ENCODE peak calls at places on chromosome 17, in six cellular contexts. A is stomach, O is H1, Z is HCT116, R is GM12878, Q is transverse colon. U is an unnamed sample.

GRCh38 chr17:15408803-15409202 is 58.6 kb downstream of the CDRT4 start:
- DNase-seq in A (no peak), O (no peak), Z (no peak), R (no peak), Q (no peak), U (no peak)

GRCh38 chr17:39191750-39192510 is 5.5 kb downstream of the CACNB1 start:
- DNase-seq in A (no peak), O (no peak), Z (no peak), R (no peak), Q (no peak), U (no peak)

GRCh38 chr17:2863204-2863603 is 67.0 kb downstream of the RAP1GAP2 start:
- DNase-seq in A (peak; percentile 65), O (no peak), Z (no peak), R (no peak), Q (no peak), U (no peak)

GRCh38 chr17:17561408-17562144 is 29.9 kb downstream of the PEMT start:
- DNase-seq in A (peak; percentile 96), O (no peak), Z (no peak), R (no peak), Q (peak; percentile 33), U (no peak)

GRCh38 chr17:64282753-64283080 is 19.7 kb upstream of the TEX2 start:
- DNase-seq in A (no peak), O (no peak), Z (no peak), R (no peak), Q (no peak), U (no peak)

GRCh38 chr17:34981538-34982241 is 1.4 kb downstream of the LIG3 start:
- DNase-seq in A (no peak), O (no peak), Z (no peak), R (no peak), Q (no peak), U (no peak)

GRCh38 chr17:48757524-48757961 is 29.0 kb upstream of the HOXB13 start:
- DNase-seq in A (no peak), O (no peak), Z (no peak), R (no peak), Q (no peak), U (no peak)

GRCh38 chr17:17175340-17175739 is 30.8 kb downstream of the PLD6 start:
- DNase-seq in A (no peak), O (no peak), Z (no peak), R (no peak), Q (no peak), U (no peak)

GRCh38 chr17:3890082-3890892 is 2.6 kb downstream of the CAMKK1 start:
- DNase-seq in A (peak; percentile 41), O (no peak), Z (peak; percentile 52), R (no peak), Q (peak; percentile 69), U (no peak)

GRCh38 chr17:40598021-40598927 is 33.0 kb upstream of the CCR7 start:
- DNase-seq in A (no peak), O (no peak), Z (no peak), R (no peak), Q (no peak), U (peak; percentile 72)

GRCh38 chr17:75773808-75774470 is 8.9 kb upstream of the GALK1 start:
- DNase-seq in A (no peak), O (no peak), Z (no peak), R (no peak), Q (peak; percentile 13), U (no peak)

GRCh38 chr17:29620271-29620670 is 2.4 kb downstream of the CORO6 start:
- DNase-seq in A (no peak), O (no peak), Z (peak; percentile 33), R (no peak), Q (no peak), U (no peak)

GRCh38 chr17:64941761-64942160 is 22.5 kb upstream of the LRRC37A3 start:
- DNase-seq in A (no peak), O (no peak), Z (no peak), R (no peak), Q (no peak), U (no peak)

GRCh38 chr17:28925912-28926365 is 23.1 kb upstream of the DHRS13 start:
- DNase-seq in A (no peak), O (no peak), Z (no peak), R (peak; percentile 47), Q (no peak), U (no peak)

GRCh38 chr17:1779571-1780074 is 17.8 kb downstream of the SERPINF1 start:
- DNase-seq in A (peak; percentile 61), O (no peak), Z (no peak), R (no peak), Q (peak; percentile 73), U (no peak)

GRCh38 chr17:71409712-71410111 is 711.1 kb upstream of the SOX9 start:
- DNase-seq in A (no peak), O (no peak), Z (no peak), R (no peak), Q (no peak), U (no peak)

GRCh38 chr17:57625511-57625910 is 119.6 kb downstream of the CCDC182 start:
- DNase-seq in A (no peak), O (no peak), Z (no peak), R (no peak), Q (no peak), U (no peak)

GRCh38 chr17:35171834-35172233 is 22.4 kb downstream of the SLC35G3 start:
- DNase-seq in A (no peak), O (no peak), Z (no peak), R (no peak), Q (no peak), U (no peak)

GRCh38 chr17:58576679-58577367 is 62.4 kb upstream of the MTMR4 start:
- DNase-seq in A (no peak), O (no peak), Z (no peak), R (no peak), Q (no peak), U (no peak)

GRCh38 chr17:40284085-40284713 is 3.5 kb upstream of the CDC6 start:
- DNase-seq in A (no peak), O (no peak), Z (peak; percentile 80), R (no peak), Q (peak; percentile 36), U (no peak)

GRCh38 chr17:17535957-17536356 is 39.8 kb upstream of the RASD1 start:
- DNase-seq in A (peak; percentile 91), O (no peak), Z (no peak), R (no peak), Q (peak; percentile 65), U (no peak)

GRCh38 chr17:16287563-16288027 is 65.7 kb downstream of the CENPV start:
- DNase-seq in A (peak; percentile 37), O (no peak), Z (no peak), R (peak; percentile 80), Q (peak; percentile 40), U (no peak)

GRCh38 chr17:79573196-79573929 is 37.5 kb downstream of the RBFOX3 start:
- DNase-seq in A (no peak), O (no peak), Z (no peak), R (no peak), Q (no peak), U (no peak)

GRCh38 chr17:47870042-47870441 is 19.1 kb upstream of the SP6 start:
- DNase-seq in A (no peak), O (no peak), Z (no peak), R (no peak), Q (no peak), U (no peak)

GRCh38 chr17:19487009-19487600 is 46.5 kb upstream of the SLC47A1 start:
- DNase-seq in A (no peak), O (no peak), Z (no peak), R (no peak), Q (no peak), U (no peak)

GRCh38 chr17:73165616-73166404 is 1.0 kb downstream of the SSTR2 start:
- DNase-seq in A (no peak), O (no peak), Z (no peak), R (no peak), Q (no peak), U (no peak)

GRCh38 chr17:75808905-75809621 is 24.5 kb downstream of the UNK start:
- DNase-seq in A (peak; percentile 83), O (no peak), Z (no peak), R (peak; percentile 57), Q (no peak), U (no peak)

GRCh38 chr17:46170609-46171432 is 22.4 kb downstream of the KANSL1 start:
- DNase-seq in A (no peak), O (no peak), Z (no peak), R (no peak), Q (no peak), U (no peak)
- TF ChIP-seq POLR2AphosphoS5 in A (no peak), O (peak; percentile 57), Z (no peak), R (no peak), Q (no peak), U (no peak)

GRCh38 chr17:45370949-45371413 is 54.2 kb upstream of the MAP3K14 start:
- DNase-seq in A (no peak), O (no peak), Z (peak; percentile 56), R (no peak), Q (no peak), U (peak; percentile 49)

GRCh38 chr17:45372325-45372869 is 55.6 kb upstream of the MAP3K14 start:
- DNase-seq in A (no peak), O (no peak), Z (no peak), R (no peak), Q (no peak), U (peak; percentile 82)

GRCh38 chr17:45368661-45369060 is 51.8 kb upstream of the MAP3K14 start:
- DNase-seq in A (no peak), O (no peak), Z (no peak), R (no peak), Q (no peak), U (no peak)

GRCh38 chr17:45374501-45374900 is 57.7 kb upstream of the MAP3K14 start:
- DNase-seq in A (no peak), O (no peak), Z (no peak), R (no peak), Q (no peak), U (no peak)

DNA sequence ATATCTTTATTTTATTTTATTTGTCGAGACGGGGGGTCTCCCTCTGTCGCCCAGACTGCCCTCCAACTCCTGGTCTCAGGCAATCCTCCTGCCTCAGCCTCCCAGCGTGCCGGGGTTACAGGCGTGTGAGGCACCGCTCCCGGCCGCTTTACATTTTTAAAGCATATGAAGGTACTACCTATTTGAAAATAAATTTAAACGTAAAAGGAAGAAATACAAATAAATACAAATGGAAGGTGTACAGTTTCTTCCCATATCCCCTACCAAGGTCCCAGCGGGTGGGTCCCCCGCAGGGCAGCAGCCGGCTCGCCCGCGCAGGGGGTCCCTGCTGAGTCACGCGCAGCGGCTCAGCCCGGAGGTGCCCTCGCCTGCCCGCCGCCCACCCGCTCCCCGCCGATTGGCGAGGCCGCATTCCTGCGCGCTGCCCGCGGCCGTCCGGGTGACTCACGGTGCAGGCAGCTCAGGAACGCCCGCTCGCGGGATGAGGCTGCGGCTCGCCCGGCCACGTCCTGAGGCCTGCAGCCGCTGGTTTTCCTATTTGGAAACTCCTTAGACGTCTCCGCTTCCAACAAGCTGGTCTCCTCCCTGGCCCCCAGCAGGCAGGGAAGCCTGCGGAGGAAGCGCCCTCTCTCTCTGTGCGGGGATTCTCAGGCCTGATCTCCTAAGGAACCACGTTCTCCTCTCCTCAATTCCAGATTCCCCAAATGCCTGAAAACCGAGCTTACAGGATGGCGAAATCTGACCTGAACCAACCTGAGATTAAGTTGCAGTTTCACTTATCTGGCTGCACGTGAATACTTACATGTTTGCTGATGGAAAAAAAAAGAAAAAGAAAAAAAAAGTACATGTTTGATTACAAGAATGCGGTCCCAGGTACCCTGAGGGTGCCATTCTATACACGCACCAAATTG is 54.8 kb upstream of the MAP3K14 start:
- DNase-seq in A (peak; percentile 84), O (peak; percentile 84), Z (peak; percentile 92), R (no peak), Q (peak; percentile 82), U (peak; percentile 84)
- TF ChIP-seq POLR2A in A (no peak), O (peak; percentile 50), Z (no peak), R (no peak), Q (no peak), U (no peak)

GRCh38 chr17:6548578-6549330 is 7.6 kb downstream of the PITPNM3 start:
- DNase-seq in A (peak; percentile 29), O (no peak), Z (no peak), R (peak; percentile 28), Q (peak; percentile 23), U (no peak)
- TF ChIP-seq POLR2AphosphoS5 in A (no peak), O (no peak), Z (no peak), R (no peak), Q (no peak), U (no peak)

GRCh38 chr17:77475012-77475976 is 334.5 kb downstream of the SEC14L1 start:
- DNase-seq in A (no peak), O (no peak), Z (no peak), R (no peak), Q (no peak), U (no peak)
- TF ChIP-seq POLR2A in A (no peak), O (no peak), Z (no peak), R (no peak), Q (no peak), U (no peak)